ENCODE peak calls at places on chromosomes 12 and 14, in eight cellular contexts. W is IMR-90, Y is cardiac muscle cell, T is tibial artery, N is breast epithelium, X is mammary epithelial cell, Z is aorta, V is small intestine. M is an unnamed sample.
A peak's percentile ranks its signal among the peaks of the same experiment; 100 is the strongest.

GRCh38 chr14:100860556-100861187 is 34.8 kb downstream of the MEG3 start:
- DNase-seq in W (no peak), Y (no peak), T (no peak), N (no peak), X (no peak), Z (peak; percentile 35), V (no peak), M (no peak)

GRCh38 chr12:79547735-79548347 is 142.9 kb downstream of the PAWR start:
- DNase-seq in W (peak; percentile 83), Y (peak; percentile 66), T (no peak), N (no peak), X (no peak), Z (no peak), V (peak; percentile 54), M (no peak)

GRCh38 chr12:94171595-94171930 is 23.2 kb downstream of the PLXNC1 start:
- DNase-seq in W (peak; percentile 43), Y (no peak), T (no peak), N (no peak), X (no peak), Z (no peak), V (no peak), M (no peak)

GRCh38 chr12:24118675-24119074 is 169.2 kb upstream of the SOX5 start:
- DNase-seq in W (peak; percentile 25), Y (no peak), T (no peak), N (no peak), X (no peak), Z (no peak), V (no peak), M (no peak)

GRCh38 chr14:67373347-67373746 is 13.2 kb downstream of the EIF2S1 start:
- DNase-seq in W (no peak), Y (no peak), T (no peak), N (no peak), X (peak; percentile 16), Z (no peak), V (no peak), M (no peak)

GRCh38 chr14:67586302-67586701 is 13.8 kb downstream of the PIGH start:
- DNase-seq in W (no peak), Y (no peak), T (no peak), N (no peak), X (no peak), Z (no peak), V (no peak), M (no peak)

GRCh38 chr12:105775351-105775750 is 363.4 kb downstream of the NUAK1 start:
- DNase-seq in W (peak; percentile 23), Y (no peak), T (no peak), N (no peak), X (peak; percentile 43), Z (no peak), V (no peak), M (no peak)

GRCh38 chr14:39432619-39433451 is 602 bp upstream of the FBXO33 start:
- DNase-seq in W (peak; percentile 65), Y (peak; percentile 94), T (peak; percentile 97), N (peak; percentile 92), X (peak; percentile 90), Z (peak; percentile 95), V (peak; percentile 94), M (peak; percentile 98)

GRCh38 chr14:80570930-80571298 is 359.6 kb upstream of the DIO2 start:
- DNase-seq in W (no peak), Y (no peak), T (no peak), N (no peak), X (no peak), Z (no peak), V (no peak), M (no peak)

GRCh38 chr12:115598827-115599226 is 678.7 kb downstream of the MED13L start:
- DNase-seq in W (no peak), Y (no peak), T (no peak), N (no peak), X (no peak), Z (no peak), V (peak; percentile 51), M (no peak)

GRCh38 chr14:105337433-105337832 is 22.9 kb downstream of the PACS2 start:
- DNase-seq in W (no peak), Y (no peak), T (no peak), N (no peak), X (no peak), Z (no peak), V (no peak), M (no peak)

GRCh38 chr12:40101747-40102146 is 4.1 kb downstream of the SLC2A13 start:
- DNase-seq in W (no peak), Y (no peak), T (no peak), N (no peak), X (no peak), Z (no peak), V (no peak), M (no peak)

GRCh38 chr12:21585485-21585884 is 19.2 kb downstream of the GYS2 start:
- DNase-seq in W (no peak), Y (no peak), T (no peak), N (no peak), X (no peak), Z (no peak), V (no peak), M (no peak)

GRCh38 chr14:20144820-20145219 is 6.2 kb downstream of the OR4N5 start:
- DNase-seq in W (no peak), Y (no peak), T (no peak), N (no peak), X (no peak), Z (no peak), V (no peak), M (no peak)

GRCh38 chr12:75011120-75011519 is 198.5 kb downstream of the KCNC2 start:
- DNase-seq in W (no peak), Y (no peak), T (no peak), N (no peak), X (peak; percentile 41), Z (no peak), V (no peak), M (no peak)

GRCh38 chr12:30134229-30134628 is 350.5 kb upstream of the TMTC1 start:
- DNase-seq in W (no peak), Y (peak; percentile 20), T (no peak), N (no peak), X (no peak), Z (no peak), V (no peak), M (no peak)

GRCh38 chr14:22336031-22336430 is 253.0 kb downstream of the DAD1 start:
- DNase-seq in W (no peak), Y (no peak), T (no peak), N (no peak), X (no peak), Z (no peak), V (no peak), M (no peak)

GRCh38 chr14:68841030-68841809 is 48.4 kb upstream of the ZFP36L1 start:
- DNase-seq in W (peak; percentile 71), Y (no peak), T (no peak), N (no peak), X (peak; percentile 40), Z (no peak), V (no peak), M (no peak)

GRCh38 chr12:54352022-54352531 is 12.2 kb downstream of the GPR84 start:
- DNase-seq in W (peak; percentile 79), Y (peak; percentile 64), T (peak; percentile 73), N (no peak), X (no peak), Z (peak; percentile 75), V (no peak), M (peak; percentile 84)

GRCh38 chr14:91143862-91144261 is 30.0 kb downstream of the DGLUCY start:
- DNase-seq in W (no peak), Y (no peak), T (peak; percentile 90), N (no peak), X (no peak), Z (peak; percentile 83), V (no peak), M (peak; percentile 71)

GRCh38 chr14:91144425-91145145 is 30.7 kb downstream of the DGLUCY start:
- DNase-seq in W (peak; percentile 85), Y (no peak), T (no peak), N (no peak), X (no peak), Z (no peak), V (no peak), M (no peak)

GRCh38 chr14:91149462-91149861 is 35.6 kb downstream of the DGLUCY start:
- DNase-seq in W (peak; percentile 100), Y (no peak), T (peak; percentile 79), N (no peak), X (peak; percentile 98), Z (peak; percentile 52), V (peak; percentile 31), M (no peak)

GRCh38 chr14:91145396-91146160 is 31.7 kb downstream of the DGLUCY start:
- DNase-seq in W (no peak), Y (no peak), T (no peak), N (no peak), X (no peak), Z (no peak), V (no peak), M (no peak)

DNA sequence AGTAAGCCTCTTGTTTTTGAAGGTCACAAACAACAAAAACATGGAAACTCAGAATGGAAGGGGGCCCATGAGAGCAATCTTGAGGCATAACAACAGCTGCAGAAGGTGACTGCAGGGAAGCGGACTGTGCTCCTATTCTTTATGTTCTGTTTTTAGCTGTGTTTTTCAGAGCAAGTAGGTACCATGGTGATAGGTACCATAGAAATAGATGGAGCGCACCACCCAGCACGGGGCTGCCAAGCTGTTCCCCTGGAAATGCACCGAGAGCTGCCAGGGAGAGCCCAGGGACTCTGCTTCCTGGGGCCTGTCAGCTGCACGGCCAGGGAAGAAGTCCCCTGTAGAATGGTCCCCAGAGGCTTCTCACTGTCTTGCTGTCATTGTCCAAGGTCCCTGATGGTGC is 32.8 kb downstream of the DGLUCY start:
- DNase-seq in W (no peak), Y (no peak), T (no peak), N (no peak), X (no peak), Z (no peak), V (no peak), M (no peak)
- H3K27ac ChIP-seq in W (no peak overlapping the region), Y (no peak overlapping the region), T (no peak overlapping the region), N (no peak overlapping the region), X (no peak overlapping the region), Z (no peak overlapping the region), V (no peak overlapping the region), M (no peak overlapping the region)

GRCh38 chr14:89485264-89485663 is 68.2 kb upstream of the FOXN3 start:
- DNase-seq in W (no peak), Y (no peak), T (peak; percentile 45), N (no peak), X (no peak), Z (no peak), V (no peak), M (no peak)
- H3K4me1 ChIP-seq in W (peaks cover 3% of the 10 kb centered on the region), Y (peaks cover 5% of the 10 kb centered on the region), T (peaks cover 13% of the 10 kb centered on the region), N (no peaks in the 10 kb centered on the region), X (no peaks in the 10 kb centered on the region), Z (no peaks in the 10 kb centered on the region), V (no peaks in the 10 kb centered on the region), M (no peaks in the 10 kb centered on the region)

GRCh38 chr12:118371354-118372282 is 1.1 kb downstream of the TAOK3 start:
- DNase-seq in W (no peak), Y (peak; percentile 41), T (no peak), N (no peak), X (peak; percentile 31), Z (peak; percentile 58), V (peak; percentile 25), M (peak; percentile 70)
- H3K27ac ChIP-seq in W (peak overlapping the region; percentile 83), Y (no peak overlapping the region), T (peak overlapping the region; percentile 73), N (peak overlapping the region; percentile 88), X (peak overlapping the region; percentile 65), Z (no peak overlapping the region), V (no peak overlapping the region), M (peak overlapping the region; percentile 77)

DNA sequence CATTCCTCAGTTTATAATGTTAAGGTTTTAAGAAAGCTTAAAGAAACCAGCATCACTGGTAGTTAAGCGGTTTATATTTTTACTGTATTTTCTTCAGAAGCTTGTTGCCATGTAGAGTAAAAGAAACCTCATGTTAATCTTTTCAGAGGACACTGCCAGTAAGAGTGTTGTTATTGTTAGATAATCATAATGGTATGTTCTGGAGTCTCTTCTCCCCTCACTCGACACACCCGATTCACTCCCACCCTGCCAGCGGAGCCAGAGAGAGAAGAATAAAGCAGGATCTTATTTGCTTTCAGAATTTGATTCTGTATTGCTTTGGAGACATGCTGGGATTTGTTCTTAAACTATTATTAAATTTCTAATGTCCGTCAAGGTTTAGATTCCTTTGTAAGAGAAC is 113.7 kb downstream of the SAMD4A start:
- DNase-seq in W (no peak), Y (no peak), T (no peak), N (no peak), X (no peak), Z (no peak), V (no peak), M (no peak)
- H3K4me1 ChIP-seq in W (peaks cover 39% of the 10 kb centered on the region), Y (peaks cover 69% of the 10 kb centered on the region), T (peaks cover 56% of the 10 kb centered on the region), N (no peaks in the 10 kb centered on the region), X (peaks cover 68% of the 10 kb centered on the region), Z (peaks cover 23% of the 10 kb centered on the region), V (peaks cover 4% of the 10 kb centered on the region), M (peaks cover 18% of the 10 kb centered on the region)

M was measured in upper lobe of right lung.